ENCODE peak calls at places on chromosomes 2 and 18, in ten cellular contexts. X is NCI-H526 treated with DMSO at 0.1 percent for 48 hours; E is NCI-H1436; V is T follicular helper cell; A is endothelial cell of umbilical vein; U is T-helper 9 cell; K is MV-4-11; M is psoas muscle; L is stimulated activated CD4-positive, alpha-beta T cell treated with anti-CD3 and anti-CD28 coated beads, Interleukin-12 subunit alpha, Interleukin-12 subunit beta, amount 100 ng/mL, for 4 hours; D is Right ventricle myocardium superior. O is an unnamed sample.

GRCh38 chr2:60515751-60516226 is 37.7 kb downstream of the BCL11A start:
- DNase-seq in X (no peak), E (no peak), V (no peak), A (no peak), U (no peak), K (peak), M (no peak), L (no peak), D (no peak), O (no peak)

GRCh38 chr2:99421469-99421868 is 68.3 kb downstream of the REV1 start:
- DNase-seq in X (no peak), E (no peak), V (no peak), A (no peak), U (no peak), K (peak), M (no peak), L (no peak), D (no peak), O (no peak)

GRCh38 chr2:12430036-12430795 is 286.5 kb upstream of the TRIB2 start:
- DNase-seq in X (no peak), E (no peak), V (no peak), A (no peak), U (no peak), K (no peak), M (no peak), L (no peak), D (no peak), O (no peak)

GRCh38 chr18:76256897-76257500 is 238.0 kb downstream of the ZNF516 start:
- DNase-seq in X (peak), E (peak), V (no peak), A (no peak), U (no peak), K (peak), M (no peak), L (no peak), D (no peak), O (no peak)

GRCh38 chr2:126408671-126409070 is 247.3 kb upstream of the GYPC start:
- DNase-seq in X (no peak), E (no peak), V (no peak), A (no peak), U (no peak), K (no peak), M (no peak), L (no peak), D (no peak), O (no peak)

GRCh38 chr2:152075427-152076050 is 23.3 kb downstream of the CACNB4 start:
- DNase-seq in X (no peak), E (no peak), V (no peak), A (no peak), U (no peak), K (no peak), M (no peak), L (no peak), D (no peak), O (peak)

GRCh38 chr2:72515696-72516095 is 310.1 kb downstream of the EXOC6B start:
- DNase-seq in X (no peak), E (no peak), V (no peak), A (no peak), U (no peak), K (peak), M (no peak), L (no peak), D (no peak), O (no peak)

GRCh38 chr2:96538487-96539214 is 2.1 kb downstream of the ARID5A start:
- DNase-seq in X (no peak), E (no peak), V (peak), A (peak), U (peak), K (peak), M (peak), L (peak), D (peak), O (peak)

GRCh38 chr18:36546876-36547275 is 249.4 kb downstream of the FHOD3 start:
- DNase-seq in X (no peak), E (no peak), V (no peak), A (no peak), U (no peak), K (no peak), M (no peak), L (no peak), D (no peak), O (no peak)

O was measured in ELF-1.